ENCODE peak calls at places on chromosome 1, in nine cellular contexts. C is neural crest cell, W is kidney tubule cell, X is dorsolateral prefrontal cortex, Z is AG04450, E is mammary epithelial cell, A is RWPE1, U is HFFc6, O is substantia nigra. D is an unnamed sample.

GRCh38 chr1:187871177-187871576 is 1042.4 kb downstream of the PLA2G4A start:
- DNase-seq in C (no peak), W (no peak), X (no peak), Z (no peak), E (no peak), A (no peak), U (no peak), O (no peak), D (peak)

GRCh38 chr1:58047265-58047858 is 499.2 kb downstream of the OMA1 start:
- DNase-seq in C (peak), W (peak), X (no peak), Z (no peak), E (no peak), A (peak), U (no peak), O (no peak), D (no peak)

GRCh38 chr1:226277897-226278296 is 31.1 kb downstream of the LIN9 start:
- DNase-seq in C (no peak), W (no peak), X (no peak), Z (no peak), E (no peak), A (no peak), U (no peak), O (no peak), D (no peak)

GRCh38 chr1:8790987-8791386 is 26.5 kb downstream of the RERE start:
- DNase-seq in C (no peak), W (no peak), X (no peak), Z (no peak), E (no peak), A (no peak), U (no peak), O (no peak), D (no peak)

GRCh38 chr1:111754964-111755320 is 759 bp upstream of the DDX20 start:
- DNase-seq in C (peak), W (peak), X (no peak), Z (no peak), E (no peak), A (peak), U (peak), O (no peak), D (no peak)

GRCh38 chr1:189628857-189629256 is 848.8 kb downstream of the BRINP3 start:
- DNase-seq in C (no peak), W (peak), X (no peak), Z (no peak), E (no peak), A (no peak), U (no peak), O (no peak), D (no peak)

GRCh38 chr1:45913183-45913924 is 109.9 kb downstream of the MAST2 start:
- DNase-seq in C (no peak), W (peak), X (no peak), Z (peak), E (peak), A (no peak), U (peak), O (no peak), D (peak)

GRCh38 chr1:91278754-91279153 is 125.9 kb downstream of the HFM1 start:
- DNase-seq in C (no peak), W (no peak), X (no peak), Z (no peak), E (peak), A (no peak), U (peak), O (no peak), D (peak)

GRCh38 chr1:77354536-77354935 is 72.7 kb downstream of the AK5 start:
- DNase-seq in C (no peak), W (no peak), X (no peak), Z (no peak), E (no peak), A (no peak), U (no peak), O (no peak), D (no peak)

GRCh38 chr1:67500413-67500959 is 70.3 kb upstream of the SERBP1 start:
- DNase-seq in C (peak), W (peak), X (peak), Z (peak), E (peak), A (peak), U (peak), O (peak), D (peak)

D was measured in fibroblast of the conjunctiva.